ENCODE peak calls at places on chromosomes 1 and 21, in four cellular contexts. J, F, T and Q are unnamed samples.

GRCh38 chr1:224592636-224593579 is 23.2 kb upstream of the CNIH3 start:
- DNase-seq in T (no peak), F (no peak), J (no peak), Q (no peak)

GRCh38 chr1:37861151-37861550 is 1.8 kb upstream of the MTF1 start:
- DNase-seq in T (no peak), F (no peak), J (no peak), Q (no peak)

GRCh38 chr1:208161656-208162375 is 82.4 kb downstream of the PLXNA2 start:
- DNase-seq in F (no peak), J (peak), T (no peak), Q (peak)

GRCh38 chr1:177798614-177799013 is 171.2 kb downstream of the SEC16B start:
- DNase-seq in F (no peak), T (no peak), J (no peak), Q (no peak)

GRCh38 chr1:168794057-168794456 is 65.1 kb upstream of the DPT start:
- DNase-seq in T (no peak), F (no peak), J (no peak), Q (no peak)

GRCh38 chr21:35811115-35811806 is 249.1 kb downstream of the SETD4 start:
- DNase-seq in T (no peak), J (no peak), F (no peak), Q (no peak)

GRCh38 chr1:244344001-244344400 is 107.7 kb downstream of the ADSS2 start:
- DNase-seq in T (no peak), J (no peak), F (no peak), Q (no peak)

GRCh38 chr1:27719286-27720251 is 6.2 kb upstream of the FAM76A start:
- DNase-seq in F (no peak), T (no peak), J (no peak), Q (peak)

GRCh38 chr1:226082959-226083302 is 20.4 kb downstream of the H3-3A start:
- DNase-seq in F (no peak), T (no peak), J (no peak), Q (peak)

GRCh38 chr1:68339505-68339904 is 107.2 kb upstream of the WLS start:
- DNase-seq in T (no peak), F (no peak), J (no peak), Q (no peak)

GRCh38 chr1:76287917-76288316 is 213.4 kb downstream of the ST6GALNAC3 start:
- DNase-seq in F (no peak), J (no peak), T (no peak), Q (no peak)

GRCh38 chr1:38120552-38121230 is 74.1 kb upstream of the POU3F1 start:
- DNase-seq in J (no peak), T (no peak), F (no peak), Q (no peak)

GRCh38 chr1:94614980-94615379 is 73.4 kb upstream of the F3 start:
- DNase-seq in T (no peak), F (no peak), J (no peak), Q (no peak)

GRCh38 chr1:223733898-223734852 is 21.8 kb downstream of the CAPN2 start:
- DNase-seq in J (no peak), F (no peak), T (no peak), Q (no peak)

GRCh38 chr1:103129796-103130195 is 21.5 kb upstream of the COL11A1 start:
- DNase-seq in F (no peak), T (no peak), J (no peak), Q (no peak)

GRCh38 chr1:196372896-196373536 is 235.2 kb downstream of the KCNT2 start:
- DNase-seq in F (no peak), T (peak), J (peak), Q (peak)

GRCh38 chr1:215146252-215146975 is 63.9 kb downstream of the KCNK2 start:
- DNase-seq in J (no peak), T (peak), F (no peak), Q (peak)
- TF ChIP-seq SMC3 in J (no peak), T (peak), F (peak), Q (peak)

DNA sequence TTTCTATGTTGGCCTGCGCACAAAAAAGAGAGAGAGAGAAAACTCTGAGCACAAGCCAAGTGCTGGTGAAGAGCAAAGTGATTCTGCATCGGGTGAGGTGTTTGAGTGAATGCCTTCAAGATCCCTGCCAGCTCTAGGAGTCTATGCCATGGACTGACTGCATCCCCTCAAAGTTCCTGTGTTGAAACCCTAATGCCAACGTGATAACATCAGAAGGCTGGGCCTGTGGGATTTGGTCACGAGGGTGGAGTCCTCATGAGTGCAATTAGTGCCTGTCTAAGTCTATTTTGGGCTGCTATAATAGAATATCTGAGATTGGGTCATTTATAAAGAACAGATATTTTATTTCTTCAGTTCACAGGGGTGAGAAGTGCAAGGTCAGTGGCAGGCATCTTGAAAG is 36.5 kb downstream of the C1orf87 start:
- DNase-seq in F (no peak), J (no peak), T (no peak), Q (no peak)
- TF ChIP-seq YY1 in F (no peak), J (no peak), T (no peak), Q (no peak)

DNA sequence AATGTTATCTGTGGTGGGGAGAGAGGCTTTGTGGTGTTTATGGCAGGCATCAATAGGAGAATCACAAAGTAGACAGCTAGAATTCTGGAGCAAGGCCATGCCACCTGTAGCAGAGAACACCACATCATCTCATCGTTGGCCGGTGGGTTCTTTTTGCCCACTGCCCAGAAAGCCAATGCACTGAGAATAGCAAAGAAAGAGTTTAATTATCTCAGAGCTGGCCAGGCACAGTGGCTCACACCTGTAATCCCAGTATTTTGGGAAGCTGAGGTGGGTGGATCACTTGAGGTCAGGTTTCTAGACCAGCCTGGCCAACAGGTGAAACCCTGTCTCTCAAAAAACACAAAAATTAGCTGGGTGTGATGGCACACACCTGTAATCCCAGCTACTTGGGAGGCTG is 99.2 kb upstream of the COG2 start:
- DNase-seq in F (no peak), J (no peak), T (no peak), Q (no peak)
- H3K4me2 ChIP-seq in F (no peak), J (no peak), T (no peak), Q (no peak)

GRCh38 chr1:108845991-108846390 is 10.9 kb downstream of the AKNAD1 start:
- DNase-seq in J (no peak), F (no peak), T (no peak), Q (no peak)
- TF ChIP-seq SMC3 in J (no peak), F (no peak), T (no peak), Q (no peak)

GRCh38 chr1:155322571-155322952 is 1.9 kb downstream of the RUSC1 start:
- DNase-seq in F (no peak), J (no peak), T (no peak), Q (peak)

GRCh38 chr1:155319536-155319935 is 1.2 kb upstream of the RUSC1 start:
- DNase-seq in T (no peak), F (no peak), J (no peak), Q (no peak)

GRCh38 chr1:155321577-155322497 is 1.1 kb downstream of the RUSC1 start:
- DNase-seq in T (no peak), J (no peak), F (no peak), Q (peak)

GRCh38 chr1:155320252-155320651 is 442 bp upstream of the RUSC1 start:
- DNase-seq in F (no peak), J (no peak), T (no peak), Q (no peak)

DNA sequence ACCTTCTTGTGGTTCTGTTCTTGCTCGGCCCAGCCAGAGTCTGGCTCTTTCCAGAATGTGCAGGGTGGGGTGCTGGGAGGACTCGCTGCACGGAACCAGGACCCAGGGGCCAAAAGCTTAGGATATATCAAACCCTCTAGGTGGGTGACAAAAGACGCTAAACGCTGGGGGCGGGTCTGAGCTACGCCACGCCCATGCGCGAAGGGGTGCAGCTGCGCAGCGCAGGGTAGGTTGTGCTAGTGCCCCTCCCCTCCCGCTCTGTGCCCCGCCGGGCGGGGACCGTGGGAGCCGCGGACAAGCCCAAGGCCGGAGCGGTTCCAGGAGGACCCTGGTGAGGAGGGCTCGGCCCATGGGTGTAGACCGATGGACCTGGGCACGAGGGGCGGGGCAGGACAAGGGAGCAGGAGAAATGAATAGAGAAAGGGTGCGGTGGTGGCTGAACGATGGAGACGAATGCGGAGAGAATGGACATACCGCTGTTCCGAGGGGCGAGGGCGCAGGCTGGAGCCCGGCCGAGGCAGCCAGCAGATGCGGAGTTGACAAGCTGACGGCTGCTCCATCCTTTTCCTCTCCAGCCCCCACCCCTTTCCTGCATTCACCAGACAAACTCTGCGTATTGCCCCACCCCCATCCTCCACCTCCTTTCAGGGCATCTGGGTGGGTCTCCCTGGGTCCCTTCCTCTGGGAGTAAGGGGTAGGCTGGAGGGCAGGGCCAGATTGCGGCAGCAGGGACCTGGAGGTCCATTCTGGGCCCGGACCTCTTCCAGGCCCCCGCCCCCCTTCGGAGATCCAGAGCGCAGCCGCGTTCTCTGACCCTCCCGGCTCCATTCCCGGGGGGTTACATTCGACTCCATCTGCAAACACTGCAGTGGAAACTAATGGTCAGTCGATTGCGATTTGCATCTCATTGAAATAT is at the start of gene RUSC1:
- DNase-seq in T (no peak), J (peak), F (no peak), Q (peak)
- TF ChIP-seq YY1 in T (no peak), J (no peak), F (no peak), Q (no peak)

GRCh38 chr1:30759718-30760281 is 2.2 kb upstream of the LAPTM5 start:
- DNase-seq in F (no peak), T (no peak), J (no peak), Q (no peak)

GRCh38 chr1:30762152-30762930 is 4.8 kb upstream of the LAPTM5 start:
- DNase-seq in F (no peak), T (no peak), J (no peak), Q (no peak)

GRCh38 chr1:30758785-30759380 is 1.3 kb upstream of the LAPTM5 start:
- DNase-seq in J (peak), T (no peak), F (peak), Q (no peak)

GRCh38 chr1:30761312-30762151 is 4.0 kb upstream of the LAPTM5 start:
- DNase-seq in F (no peak), J (peak), T (no peak), Q (no peak)

DNA sequence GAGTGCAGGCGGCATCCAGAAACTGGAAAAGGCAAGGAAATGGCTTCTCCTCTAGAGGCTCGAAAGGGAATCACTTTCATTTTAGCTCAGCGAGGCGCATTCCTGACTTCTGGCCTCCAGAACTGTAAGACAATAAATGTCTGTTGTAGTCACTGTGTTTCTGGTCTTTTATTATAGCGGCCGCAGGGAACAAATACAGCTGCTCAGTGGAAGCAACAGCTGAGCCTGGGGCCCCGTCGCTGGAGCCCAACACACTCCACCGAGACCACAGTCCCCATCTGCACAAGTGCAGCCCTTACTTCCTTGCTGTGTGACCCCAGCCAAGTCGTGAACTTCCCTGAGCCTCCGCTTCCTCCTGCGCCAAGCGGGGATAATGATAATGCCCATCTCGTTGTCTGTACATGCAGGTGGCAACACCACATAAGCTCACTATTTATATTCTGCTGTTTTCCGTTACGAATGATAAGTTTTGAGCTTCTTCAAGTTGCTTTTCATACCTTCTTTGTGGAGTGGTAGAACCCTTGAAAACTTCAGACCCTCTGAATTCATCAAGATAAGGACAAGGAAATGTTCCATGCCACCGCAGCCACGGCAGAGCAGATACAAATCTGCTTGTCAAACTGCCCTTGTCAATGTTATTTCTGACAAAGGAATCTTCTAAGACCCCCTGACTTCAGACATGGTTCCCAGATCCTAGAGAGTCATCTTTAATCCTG is 3.2 kb upstream of the LAPTM5 start:
- DNase-seq in F (no peak), J (no peak), T (no peak), Q (no peak)
- H3K4me2 ChIP-seq in F (peak), J (peak), T (no peak), Q (no peak)

DNA sequence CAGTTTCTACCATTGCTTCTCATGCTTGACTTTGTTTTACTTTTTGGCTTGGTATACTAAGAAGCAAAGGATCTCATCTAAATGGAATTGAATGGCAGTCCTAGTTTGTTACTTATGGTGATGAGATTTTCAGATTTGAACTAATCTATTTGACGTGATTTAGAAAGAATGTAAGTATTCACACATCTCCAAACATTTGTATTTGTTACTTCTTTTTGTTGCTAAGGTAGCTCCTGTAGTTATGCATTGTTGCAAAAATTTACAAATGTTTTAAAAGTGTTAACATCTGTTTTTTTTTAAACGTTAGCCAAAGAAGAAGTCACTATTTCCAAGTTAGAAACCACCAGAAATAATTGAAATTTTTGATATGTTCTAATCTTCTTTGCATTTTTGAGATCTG is 222.5 kb downstream of the RPS6KC1 start:
- DNase-seq in F (no peak), J (no peak), T (no peak), Q (no peak)
- TF ChIP-seq SMC3 in F (no peak), J (no peak), T (no peak), Q (no peak)

GRCh38 chr1:24903011-24903461 is 27.0 kb downstream of the RUNX3 start:
- DNase-seq in T (no peak), F (no peak), J (no peak), Q (no peak)

GRCh38 chr1:24904731-24905354 is 25.2 kb downstream of the RUNX3 start:
- DNase-seq in J (no peak), T (no peak), F (no peak), Q (no peak)

GRCh38 chr1:24902471-24902891 is 27.6 kb downstream of the RUNX3 start:
- DNase-seq in J (no peak), F (no peak), T (no peak), Q (no peak)

GRCh38 chr1:24903955-24904730 is 25.9 kb downstream of the RUNX3 start:
- DNase-seq in F (no peak), J (no peak), T (no peak), Q (no peak)

DNA sequence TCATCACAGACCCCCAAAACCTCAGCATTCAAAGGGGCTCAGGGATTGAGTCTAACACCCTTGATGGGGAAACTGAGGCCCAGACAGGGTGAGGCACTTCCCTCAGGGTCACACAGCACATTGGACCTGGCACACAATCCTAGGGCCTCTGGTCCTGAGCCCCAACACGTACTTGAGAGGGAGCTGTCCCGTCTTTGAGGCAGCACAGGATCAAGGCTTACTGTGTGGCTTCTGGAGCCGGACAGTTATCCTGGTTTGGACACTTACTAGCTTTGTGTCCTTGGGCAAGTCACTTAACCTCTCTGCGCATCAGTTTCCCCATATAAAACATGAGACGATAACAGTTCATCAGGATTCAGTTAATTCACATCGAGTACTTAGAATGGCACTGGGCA is 26.5 kb downstream of the RUNX3 start:
- DNase-seq in T (no peak), J (no peak), F (no peak), Q (no peak)
- TF ChIP-seq YY1 in T (no peak), J (no peak), F (no peak), Q (no peak)

GRCh38 chr1:78839704-78840277 is 166.7 kb downstream of the ADGRL4 start:
- DNase-seq in T (peak), J (peak), F (no peak), Q (peak)

GRCh38 chr1:78833491-78833890 is 173.0 kb downstream of the ADGRL4 start:
- DNase-seq in F (no peak), T (no peak), J (no peak), Q (no peak)

GRCh38 chr1:78840447-78841251 is 165.9 kb downstream of the ADGRL4 start:
- DNase-seq in T (no peak), J (peak), F (no peak), Q (no peak)

GRCh38 chr1:78834201-78834741 is 172.3 kb downstream of the ADGRL4 start:
- DNase-seq in F (no peak), J (no peak), T (no peak), Q (no peak)

DNA sequence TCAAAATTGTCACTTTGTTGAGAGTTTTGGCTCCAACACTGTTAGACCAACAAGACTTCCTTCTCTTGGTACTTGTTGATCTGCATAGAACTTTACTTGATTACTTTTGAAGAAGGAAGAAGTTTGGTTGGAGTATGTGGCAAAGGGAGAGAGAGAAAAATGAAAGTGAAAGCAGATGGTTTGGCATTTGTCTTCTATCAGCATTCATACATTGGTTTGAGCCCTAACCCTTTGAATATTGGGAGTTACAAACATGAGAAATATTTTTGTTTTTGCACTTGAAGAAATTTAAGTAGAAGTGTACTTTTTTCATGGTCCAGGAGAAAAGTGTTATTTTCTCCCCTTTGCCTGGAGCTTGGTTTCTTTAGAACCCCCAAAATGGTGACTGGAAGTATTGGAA is 169.8 kb downstream of the ADGRL4 start:
- DNase-seq in T (no peak), J (no peak), F (no peak), Q (no peak)
- H3K4me2 ChIP-seq in T (no peak), J (no peak), F (no peak), Q (peak)